ENCODE peak calls at places on chromosomes 11 and 22, in seven cellular contexts. One of them, this sample, is unnamed.

GRCh38 chr11:108597736-108598355 is 4.3 kb upstream of the EXPH5 start:
- DNase-seq in NCI-H1105 treated with DMSO at 0.1 percent for 48 hours: no peak
- DNase-seq in ovary: no peak
- DNase-seq in WERI-Rb-1: no peak
- DNase-seq in renal cortical epithelial cell: no peak
- DNase-seq in activated gamma-delta T cell treated with Interleukin-2 at 50 U/mL for 16 hours: no peak
- DNase-seq in ascending aorta: no peak
- DNase-seq in this sample: no peak

GRCh38 chr22:21779444-21779843 is 43.9 kb upstream of the YPEL1 start:
- DNase-seq in ascending aorta: no peak
- DNase-seq in NCI-H1105 treated with DMSO at 0.1 percent for 48 hours: no peak
- DNase-seq in renal cortical epithelial cell: no peak
- DNase-seq in ovary: no peak
- DNase-seq in activated gamma-delta T cell treated with Interleukin-2 at 50 U/mL for 16 hours: no peak
- DNase-seq in WERI-Rb-1: no peak
- DNase-seq in this sample: no peak

GRCh38 chr22:28019360-28019759 is 100.3 kb upstream of the PITPNB start:
- DNase-seq in renal cortical epithelial cell: peak
- DNase-seq in activated gamma-delta T cell treated with Interleukin-2 at 50 U/mL for 16 hours: no peak
- DNase-seq in ascending aorta: peak
- DNase-seq in NCI-H1105 treated with DMSO at 0.1 percent for 48 hours: no peak
- DNase-seq in ovary: peak
- DNase-seq in WERI-Rb-1: no peak
- DNase-seq in this sample: no peak

GRCh38 chr22:32695451-32695891 is 106.0 kb upstream of the TIMP3 start:
- DNase-seq in renal cortical epithelial cell: peak
- DNase-seq in activated gamma-delta T cell treated with Interleukin-2 at 50 U/mL for 16 hours: no peak
- DNase-seq in ovary: no peak
- DNase-seq in WERI-Rb-1: no peak
- DNase-seq in NCI-H1105 treated with DMSO at 0.1 percent for 48 hours: no peak
- DNase-seq in ascending aorta: no peak
- DNase-seq in this sample: no peak

GRCh38 chr22:37089451-37089850 is 20.1 kb downstream of the TMPRSS6 start:
- DNase-seq in ovary: no peak
- DNase-seq in WERI-Rb-1: no peak
- DNase-seq in activated gamma-delta T cell treated with Interleukin-2 at 50 U/mL for 16 hours: no peak
- DNase-seq in NCI-H1105 treated with DMSO at 0.1 percent for 48 hours: no peak
- DNase-seq in ascending aorta: no peak
- DNase-seq in renal cortical epithelial cell: peak
- DNase-seq in this sample: no peak

GRCh38 chr22:43118953-43119458 is 8.5 kb downstream of the BIK start:
- DNase-seq in ovary: no peak
- DNase-seq in NCI-H1105 treated with DMSO at 0.1 percent for 48 hours: no peak
- DNase-seq in ascending aorta: no peak
- DNase-seq in WERI-Rb-1: no peak
- DNase-seq in activated gamma-delta T cell treated with Interleukin-2 at 50 U/mL for 16 hours: no peak
- DNase-seq in renal cortical epithelial cell: no peak
- DNase-seq in this sample: no peak

GRCh38 chr11:2173761-2174160 is 2.1 kb upstream of the TH start:
- DNase-seq in WERI-Rb-1: no peak
- DNase-seq in ovary: no peak
- DNase-seq in ascending aorta: no peak
- DNase-seq in activated gamma-delta T cell treated with Interleukin-2 at 50 U/mL for 16 hours: no peak
- DNase-seq in renal cortical epithelial cell: no peak
- DNase-seq in NCI-H1105 treated with DMSO at 0.1 percent for 48 hours: no peak
- DNase-seq in this sample: no peak

GRCh38 chr11:77019976-77020591 is 14.1 kb upstream of the B3GNT6 start:
- DNase-seq in renal cortical epithelial cell: peak
- DNase-seq in NCI-H1105 treated with DMSO at 0.1 percent for 48 hours: no peak
- DNase-seq in ascending aorta: no peak
- DNase-seq in ovary: no peak
- DNase-seq in activated gamma-delta T cell treated with Interleukin-2 at 50 U/mL for 16 hours: no peak
- DNase-seq in WERI-Rb-1: no peak
- DNase-seq in this sample: no peak

GRCh38 chr11:41522391-41522790 is 62.9 kb upstream of the LRRC4C start:
- DNase-seq in ascending aorta: no peak
- DNase-seq in renal cortical epithelial cell: no peak
- DNase-seq in activated gamma-delta T cell treated with Interleukin-2 at 50 U/mL for 16 hours: no peak
- DNase-seq in ovary: no peak
- DNase-seq in WERI-Rb-1: no peak
- DNase-seq in NCI-H1105 treated with DMSO at 0.1 percent for 48 hours: no peak
- DNase-seq in this sample: no peak

GRCh38 chr11:110376711-110377324 is 52.9 kb upstream of the FDX1 start:
- DNase-seq in ascending aorta: peak
- DNase-seq in NCI-H1105 treated with DMSO at 0.1 percent for 48 hours: peak
- DNase-seq in ovary: peak
- DNase-seq in renal cortical epithelial cell: peak
- DNase-seq in WERI-Rb-1: peak
- DNase-seq in activated gamma-delta T cell treated with Interleukin-2 at 50 U/mL for 16 hours: peak
- DNase-seq in this sample: no peak

GRCh38 chr11:131300304-131300703 is 70.1 kb upstream of the NTM start:
- DNase-seq in WERI-Rb-1: no peak
- DNase-seq in renal cortical epithelial cell: no peak
- DNase-seq in ascending aorta: no peak
- DNase-seq in ovary: no peak
- DNase-seq in NCI-H1105 treated with DMSO at 0.1 percent for 48 hours: no peak
- DNase-seq in activated gamma-delta T cell treated with Interleukin-2 at 50 U/mL for 16 hours: no peak
- DNase-seq in this sample: no peak

GRCh38 chr11:46560300-46561025 is 33.4 kb downstream of the AMBRA1 start:
- DNase-seq in NCI-H1105 treated with DMSO at 0.1 percent for 48 hours: peak
- DNase-seq in renal cortical epithelial cell: peak
- DNase-seq in WERI-Rb-1: no peak
- DNase-seq in activated gamma-delta T cell treated with Interleukin-2 at 50 U/mL for 16 hours: peak
- DNase-seq in ascending aorta: no peak
- DNase-seq in ovary: no peak
- DNase-seq in this sample: no peak

GRCh38 chr11:122717264-122717867 is 61.8 kb downstream of the UBASH3B start:
- DNase-seq in renal cortical epithelial cell: no peak
- DNase-seq in ascending aorta: no peak
- DNase-seq in WERI-Rb-1: no peak
- DNase-seq in activated gamma-delta T cell treated with Interleukin-2 at 50 U/mL for 16 hours: peak
- DNase-seq in NCI-H1105 treated with DMSO at 0.1 percent for 48 hours: no peak
- DNase-seq in ovary: no peak
- DNase-seq in this sample: peak

GRCh38 chr11:128727811-128728431 is 34.0 kb downstream of the FLI1 start:
- DNase-seq in ovary: no peak
- DNase-seq in ascending aorta: no peak
- DNase-seq in WERI-Rb-1: no peak
- DNase-seq in activated gamma-delta T cell treated with Interleukin-2 at 50 U/mL for 16 hours: no peak
- DNase-seq in NCI-H1105 treated with DMSO at 0.1 percent for 48 hours: no peak
- DNase-seq in renal cortical epithelial cell: no peak
- DNase-seq in this sample: no peak

GRCh38 chr11:119361056-119361787 is 14.7 kb upstream of the MFRP start:
- DNase-seq in WERI-Rb-1: peak
- DNase-seq in activated gamma-delta T cell treated with Interleukin-2 at 50 U/mL for 16 hours: no peak
- DNase-seq in NCI-H1105 treated with DMSO at 0.1 percent for 48 hours: peak
- DNase-seq in ascending aorta: no peak
- DNase-seq in ovary: peak
- DNase-seq in renal cortical epithelial cell: peak
- DNase-seq in this sample: no peak

GRCh38 chr11:70812472-70812871 is 414.1 kb downstream of the CTTN start:
- DNase-seq in ovary: no peak
- DNase-seq in renal cortical epithelial cell: no peak
- DNase-seq in ascending aorta: no peak
- DNase-seq in WERI-Rb-1: no peak
- DNase-seq in NCI-H1105 treated with DMSO at 0.1 percent for 48 hours: no peak
- DNase-seq in activated gamma-delta T cell treated with Interleukin-2 at 50 U/mL for 16 hours: no peak
- DNase-seq in this sample: no peak

GRCh38 chr22:24106385-24107381 is 74.6 kb upstream of the SUSD2 start:
- DNase-seq in NCI-H1105 treated with DMSO at 0.1 percent for 48 hours: no peak
- DNase-seq in renal cortical epithelial cell: no peak
- DNase-seq in WERI-Rb-1: peak
- DNase-seq in ovary: peak
- DNase-seq in ascending aorta: no peak
- DNase-seq in activated gamma-delta T cell treated with Interleukin-2 at 50 U/mL for 16 hours: peak
- DNase-seq in this sample: peak

GRCh38 chr22:29916007-29916544 is 33.1 kb downstream of the MTMR3 start:
- DNase-seq in ascending aorta: no peak
- DNase-seq in NCI-H1105 treated with DMSO at 0.1 percent for 48 hours: no peak
- DNase-seq in renal cortical epithelial cell: peak
- DNase-seq in activated gamma-delta T cell treated with Interleukin-2 at 50 U/mL for 16 hours: no peak
- DNase-seq in ovary: no peak
- DNase-seq in WERI-Rb-1: no peak
- DNase-seq in this sample: no peak

GRCh38 chr22:20660441-20661054 is 113.4 kb upstream of the SERPIND1 start:
- DNase-seq in WERI-Rb-1: no peak
- DNase-seq in ascending aorta: no peak
- DNase-seq in activated gamma-delta T cell treated with Interleukin-2 at 50 U/mL for 16 hours: no peak
- DNase-seq in renal cortical epithelial cell: no peak
- DNase-seq in ovary: no peak
- DNase-seq in NCI-H1105 treated with DMSO at 0.1 percent for 48 hours: no peak
- DNase-seq in this sample: no peak